ENCODE peak calls at places on chromosomes 16 and 17, in six cellular contexts. N, F, Z, C, L and K are unnamed samples.

GRCh38 chr17:63926164-63926563 is 6.0 kb downstream of the CD79B start:
- DNase-seq in C (no peak), Z (no peak), L (no peak), N (no peak), F (no peak), K (no peak)

GRCh38 chr16:78821335-78821734 is 721.9 kb downstream of the WWOX start:
- DNase-seq in L (no peak), N (no peak), Z (no peak), C (no peak), F (no peak), K (no peak)

GRCh38 chr17:30235386-30236296 is at the start of gene SLC6A4:
- DNase-seq in C (no peak), N (no peak), Z (no peak), L (no peak), F (peak), K (no peak)

GRCh38 chr17:38415250-38416194 is 12.7 kb upstream of the ARHGAP23 start:
- DNase-seq in L (no peak), C (no peak), Z (peak), F (peak), N (no peak), K (peak)

GRCh38 chr17:72661945-72662826 is 430.3 kb downstream of the SLC39A11 start:
- DNase-seq in C (no peak), F (no peak), L (no peak), Z (no peak), N (no peak), K (no peak)

GRCh38 chr16:85296859-85297698 is 184.8 kb upstream of the CIBAR2 start:
- DNase-seq in Z (peak), N (no peak), F (no peak), L (no peak), C (no peak), K (peak)

GRCh38 chr17:57357392-57357784 is 101.1 kb downstream of the MSI2 start:
- DNase-seq in L (peak), N (no peak), C (no peak), F (no peak), Z (no peak), K (peak)

GRCh38 chr16:14050297-14051027 is 20.7 kb upstream of the MRTFB start:
- DNase-seq in C (no peak), F (no peak), L (no peak), Z (peak), N (no peak), K (no peak)

GRCh38 chr16:82300374-82300936 is 130.4 kb upstream of the MPHOSPH6 start:
- DNase-seq in Z (no peak), N (no peak), F (no peak), L (no peak), C (no peak), K (no peak)

GRCh38 chr17:75131278-75132017 is at the start of gene NT5C:
- DNase-seq in N (peak), C (no peak), Z (peak), L (peak), F (peak), K (peak)

GRCh38 chr17:79251824-79252223 is 177.2 kb downstream of the ENGASE start:
- DNase-seq in N (no peak), F (no peak), C (no peak), L (no peak), Z (no peak), K (no peak)

GRCh38 chr17:69763503-69763902 is 311.5 kb upstream of the KCNJ16 start:
- DNase-seq in L (no peak), Z (no peak), C (no peak), N (no peak), F (peak), K (no peak)

GRCh38 chr17:55289106-55289446 is 24.3 kb downstream of the HLF start:
- DNase-seq in F (no peak), N (no peak), L (peak), Z (no peak), C (no peak), K (no peak)

GRCh38 chr17:58172369-58173071 is 5.7 kb downstream of the OR4D2 start:
- DNase-seq in F (peak), L (no peak), C (no peak), Z (peak), N (no peak), K (no peak)

GRCh38 chr16:80612461-80613017 is 71.7 kb downstream of the DYNLRB2 start:
- DNase-seq in N (no peak), C (peak), L (no peak), F (no peak), Z (no peak), K (no peak)

GRCh38 chr16:19583665-19584300 is 28.3 kb downstream of the VPS35L start:
- DNase-seq in N (no peak), F (peak), Z (peak), C (no peak), L (peak), K (peak)

GRCh38 chr17:37162800-37163199 is 213.0 kb upstream of the C17orf78 start:
- DNase-seq in L (no peak), F (no peak), C (no peak), Z (no peak), N (no peak), K (no peak)

GRCh38 chr16:57600048-57600835 is 28.2 kb upstream of the ADGRG1 start:
- DNase-seq in N (peak), L (peak), F (peak), Z (peak), C (no peak), K (peak)

GRCh38 chr16:20611350-20611902 is 35.3 kb upstream of the ACSM2B start:
- DNase-seq in Z (no peak), L (peak), F (no peak), C (no peak), N (peak), K (peak)

GRCh38 chr16:14371778-14372431 is 258.2 kb downstream of the PARN start:
- DNase-seq in Z (no peak), L (no peak), C (no peak), N (no peak), F (no peak), K (no peak)

GRCh38 chr16:19691161-19691850 is 26.7 kb downstream of the KNOP1 start:
- DNase-seq in F (no peak), C (no peak), Z (no peak), L (peak), N (no peak), K (no peak)

GRCh38 chr17:62735027-62735651 is 73.0 kb downstream of the MARCHF10 start:
- DNase-seq in C (no peak), Z (no peak), F (no peak), N (no peak), L (no peak), K (no peak)

GRCh38 chr17:56629450-56630187 is 36.1 kb downstream of the NOG start:
- DNase-seq in N (no peak), L (no peak), Z (peak), C (no peak), F (peak), K (no peak)

DNA sequence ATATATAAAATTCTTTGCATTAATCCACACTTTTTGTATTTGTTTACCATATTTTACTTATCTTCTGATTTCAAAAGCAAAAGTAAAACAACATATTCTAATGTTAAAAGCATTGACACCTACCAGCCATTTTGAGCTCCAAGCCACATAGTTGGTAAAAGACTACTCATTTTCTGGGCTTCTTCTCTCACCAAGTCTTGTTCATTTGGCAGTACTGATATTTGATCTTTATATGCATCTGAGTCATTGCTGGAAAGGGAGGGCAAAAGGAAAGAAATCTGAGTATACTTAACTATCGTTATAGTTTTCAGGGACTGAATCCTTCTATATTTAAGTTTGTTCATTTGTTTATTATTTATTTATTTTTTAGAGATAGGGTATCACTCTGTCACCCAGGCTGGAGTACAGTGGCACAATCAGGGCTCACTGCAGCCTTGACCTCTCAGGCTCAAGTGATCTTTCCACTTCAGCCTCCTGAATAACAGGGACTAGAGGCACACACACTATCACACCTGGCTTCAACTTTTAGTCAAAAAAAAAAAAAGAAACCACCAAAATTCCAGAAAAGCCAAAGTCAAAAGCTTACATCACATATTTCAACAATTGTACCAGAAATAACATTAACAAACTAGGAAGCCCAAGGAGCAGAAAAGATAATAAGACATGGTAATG is 121.0 kb upstream of the TOB1 start:
- DNase-seq in F (peak), Z (no peak), L (no peak), N (no peak), C (no peak), K (no peak)
- H3K4me3 ChIP-seq in F (no peak), Z (no peak), L (no peak), N (no peak), C (no peak), K (no peak)

DNA sequence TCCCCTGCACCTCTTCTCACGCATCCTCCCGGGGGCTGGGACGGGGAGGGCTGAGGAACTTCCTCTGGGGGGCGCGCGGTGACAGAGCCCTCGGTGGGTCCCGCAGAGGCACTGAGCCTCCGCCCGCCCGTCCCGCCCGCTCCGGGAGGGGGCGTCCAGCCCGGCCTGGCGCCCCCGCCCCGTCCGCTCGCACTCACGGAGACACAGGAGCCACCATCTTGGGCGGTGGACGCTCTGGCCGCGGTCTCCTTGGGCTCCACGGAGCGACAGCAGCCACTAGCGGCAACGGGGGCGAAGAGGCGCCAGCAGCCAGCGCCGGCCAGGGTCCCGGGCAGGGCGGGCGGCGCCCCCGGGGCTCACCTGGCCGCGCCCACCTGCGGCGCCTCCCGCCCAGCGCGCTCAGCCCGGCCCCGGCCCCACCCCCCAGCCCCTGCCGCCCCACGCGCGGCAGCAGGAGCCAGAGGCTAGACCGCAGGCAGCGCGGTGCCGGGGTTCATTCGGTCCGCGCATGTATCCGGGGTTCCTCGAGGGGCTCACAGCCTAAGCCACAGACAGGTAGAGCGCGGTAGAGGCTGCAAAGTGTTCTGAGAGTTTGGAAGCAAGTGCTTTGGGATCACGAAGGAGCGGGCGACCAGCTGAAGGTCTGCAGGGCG is at the start of gene C17orf113:
- DNase-seq in L (peak), F (peak), N (peak), Z (peak), C (no peak), K (peak)
- TF ChIP-seq CTCF in L (peak), F (peak), N (no peak), Z (peak), C (no peak), K (peak)

GRCh38 chr16:86578056-86578455 is 293 bp upstream of the FOXL1 start:
- DNase-seq in N (no peak), F (peak), Z (no peak), C (no peak), L (no peak), K (no peak)
- H3K4me3 ChIP-seq in N (no peak), F (peak), Z (no peak), C (no peak), L (no peak), K (no peak)

DNA sequence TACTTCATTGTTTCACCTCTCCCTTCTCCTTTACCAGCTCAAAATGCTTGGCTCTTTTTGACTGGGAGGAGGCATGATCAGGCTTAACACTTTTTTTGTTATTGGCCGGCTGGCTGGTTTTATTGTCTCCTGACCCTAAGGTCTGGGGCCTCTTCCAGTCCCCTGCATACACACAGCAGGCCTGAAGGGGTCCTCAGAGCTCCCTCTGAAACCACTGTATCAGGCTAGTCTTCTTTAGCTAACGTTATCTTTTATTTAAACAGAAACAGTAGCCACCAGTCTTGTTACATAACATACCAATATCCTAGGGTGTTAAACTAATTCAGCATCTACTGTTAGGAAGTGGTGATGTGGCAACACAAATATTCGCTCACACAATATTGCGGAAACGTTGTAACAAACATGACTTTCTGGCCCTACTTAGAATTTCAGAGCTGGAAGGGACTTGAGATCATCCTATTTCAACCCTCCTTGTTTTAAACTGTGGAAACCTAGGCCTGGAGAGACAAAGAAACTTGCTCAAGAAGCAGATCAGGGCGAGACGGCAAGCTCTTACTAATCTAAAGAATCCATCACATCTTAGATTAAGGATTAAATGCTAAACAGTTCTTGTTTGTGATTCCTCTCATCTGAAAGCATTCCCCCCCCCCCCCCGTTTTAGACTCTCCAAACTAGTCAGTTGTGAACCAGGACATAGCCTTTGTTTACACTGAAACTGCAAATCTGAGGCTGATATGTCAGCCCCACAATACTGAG is 1.7 kb upstream of the YPEL2 start:
- DNase-seq in Z (peak), N (peak), F (peak), C (no peak), L (peak), K (peak)
- TF ChIP-seq CTCF in Z (peak), N (peak), F (peak), C (peak), L (peak), K (peak)

GRCh38 chr17:65181237-65182061 is 44.3 kb downstream of the RGS9 start:
- DNase-seq in C (no peak), Z (no peak), L (no peak), F (no peak), N (no peak), K (no peak)
- H3K4me3 ChIP-seq in C (no peak), Z (no peak), L (no peak), F (no peak), N (no peak), K (no peak)

GRCh38 chr17:81237591-81238489 is 1.0 kb downstream of the TEPSIN start:
- DNase-seq in L (no peak), Z (no peak), C (no peak), F (no peak), N (no peak), K (peak)

GRCh38 chr17:81241203-81241602 is 2.1 kb downstream of the NDUFAF8 start:
- DNase-seq in Z (no peak), N (no peak), F (no peak), C (no peak), L (no peak), K (no peak)

GRCh38 chr17:81238490-81238814 is 403 bp downstream of the TEPSIN start:
- DNase-seq in C (no peak), F (no peak), N (no peak), L (no peak), Z (no peak), K (no peak)

GRCh38 chr17:81239714-81240555 is 817 bp downstream of the NDUFAF8 start:
- DNase-seq in C (no peak), Z (peak), N (no peak), F (no peak), L (no peak), K (no peak)

GRCh38 chr17:81238815-81239713 is at the start of the genes NDUFAF8 and TEPSIN:
- DNase-seq in N (peak), C (peak), Z (peak), L (peak), F (peak), K (peak)
- TF ChIP-seq CTCF in N (no peak), C (no peak), Z (no peak), L (no peak), F (no peak), K (no peak)

GRCh38 chr17:10018461-10018891 is 113.4 kb upstream of the RCVRN start:
- DNase-seq in F (no peak), C (no peak), L (no peak), Z (no peak), N (no peak), K (no peak)
- H3K4me3 ChIP-seq in F (no peak), C (no peak), L (no peak), Z (no peak), N (no peak), K (no peak)

GRCh38 chr16:87945351-87946042 is 5.7 kb upstream of the BANP start:
- DNase-seq in L (peak), C (no peak), F (peak), N (peak), Z (peak), K (peak)

GRCh38 chr16:87936375-87937230 is at the start of gene CA5A:
- DNase-seq in F (no peak), L (no peak), C (no peak), N (no peak), Z (no peak), K (no peak)

GRCh38 chr16:87942680-87943079 is 6.4 kb upstream of the CA5A start:
- DNase-seq in C (no peak), F (no peak), Z (no peak), L (no peak), N (no peak), K (no peak)

GRCh38 chr16:87938412-87938949 is 2.2 kb upstream of the CA5A start:
- DNase-seq in N (no peak), F (no peak), L (no peak), C (no peak), Z (no peak), K (no peak)

DNA sequence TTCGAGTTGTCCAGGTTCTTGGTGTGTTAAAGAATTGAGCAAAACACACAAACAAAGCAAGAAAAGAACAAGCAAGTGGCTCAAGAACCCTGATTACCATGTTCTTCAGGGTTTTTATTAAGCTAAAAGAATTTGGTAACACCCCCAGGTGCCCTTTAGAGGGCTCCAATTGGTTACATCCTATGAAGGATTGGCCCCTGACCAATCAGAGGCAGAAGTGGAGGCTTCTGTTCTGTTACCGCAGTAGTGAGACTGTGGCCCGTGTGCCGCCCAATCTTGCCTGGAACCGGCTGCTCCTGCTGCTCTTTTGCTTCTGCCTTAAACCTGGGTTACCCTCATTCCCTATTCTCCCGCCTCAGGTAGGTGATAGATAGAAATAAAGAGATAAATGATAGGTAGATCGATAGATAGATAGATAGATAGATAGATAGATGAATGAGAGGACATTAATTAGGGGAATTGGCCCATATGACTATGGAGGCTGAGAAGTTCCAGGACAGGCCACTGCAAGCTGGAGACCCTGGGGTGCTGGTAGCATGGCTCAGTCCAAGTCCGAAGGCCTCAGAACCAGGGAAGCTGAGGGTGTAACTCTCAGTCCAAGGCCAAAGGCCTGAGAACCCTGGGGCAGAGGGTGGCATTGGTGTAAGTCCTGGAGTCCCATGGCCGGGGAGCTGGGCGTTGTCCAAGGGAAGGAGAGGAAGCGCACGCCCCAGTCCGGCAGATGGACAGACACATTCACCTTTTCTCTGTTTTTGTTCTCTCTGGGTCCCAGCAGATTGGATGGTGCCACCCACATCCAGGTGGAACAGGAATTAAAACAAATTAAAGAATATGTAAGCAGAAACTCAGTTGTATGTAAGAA is 3.5 kb upstream of the CA5A start:
- DNase-seq in N (no peak), Z (no peak), F (no peak), C (no peak), L (no peak), K (no peak)
- TF ChIP-seq CTCF in N (no peak), Z (no peak), F (no peak), C (no peak), L (no peak), K (no peak)